ENCODE peak calls at places on chromosomes 5 and 9, in four cellular contexts. One of them, this sample, is unnamed.

GRCh38 chr5:57207007-57207653 is 33.3 kb downstream of the GPBP1 start:
- DNase-seq in CD4-positive, alpha-beta T cell: no peak
- DNase-seq in neural crest cell: no peak
- DNase-seq in glutamatergic neuron: no peak
- DNase-seq in this sample: no peak

GRCh38 chr9:133950206-133950915 is 41.8 kb downstream of the VAV2 start:
- DNase-seq in glutamatergic neuron: peak; percentile 73
- DNase-seq in neural crest cell: peak; percentile 39
- DNase-seq in CD4-positive, alpha-beta T cell: no peak
- DNase-seq in this sample: no peak

GRCh38 chr9:82410891-82411290 is 422.3 kb downstream of the SPATA31D1 start:
- DNase-seq in glutamatergic neuron: no peak
- DNase-seq in CD4-positive, alpha-beta T cell: no peak
- DNase-seq in neural crest cell: no peak
- DNase-seq in this sample: peak; percentile 1

GRCh38 chr5:126003309-126003708 is 419.9 kb upstream of the GRAMD2B start:
- DNase-seq in neural crest cell: no peak
- DNase-seq in glutamatergic neuron: no peak
- DNase-seq in CD4-positive, alpha-beta T cell: no peak
- DNase-seq in this sample: peak; percentile 80

GRCh38 chr9:76904661-76905457 is 1.1 kb downstream of the PRUNE2 start:
- DNase-seq in neural crest cell: no peak
- DNase-seq in glutamatergic neuron: no peak
- DNase-seq in CD4-positive, alpha-beta T cell: no peak
- DNase-seq in this sample: no peak

GRCh38 chr9:121650220-121651013 is 1.0 kb upstream of the DAB2IP start:
- DNase-seq in CD4-positive, alpha-beta T cell: no peak
- DNase-seq in glutamatergic neuron: peak; percentile 76
- DNase-seq in neural crest cell: peak; percentile 81
- DNase-seq in this sample: peak; percentile 48

GRCh38 chr5:16480821-16481538 is 15.4 kb upstream of the ZNF622 start:
- DNase-seq in glutamatergic neuron: no peak
- DNase-seq in CD4-positive, alpha-beta T cell: no peak
- DNase-seq in neural crest cell: no peak
- DNase-seq in this sample: no peak

GRCh38 chr5:111071413-111071812 is at the start of gene TSLP:
- DNase-seq in glutamatergic neuron: no peak
- DNase-seq in CD4-positive, alpha-beta T cell: no peak
- DNase-seq in neural crest cell: no peak
- DNase-seq in this sample: no peak

GRCh38 chr9:114611516-114612271 is 603 bp downstream of the TMEM268 start:
- DNase-seq in neural crest cell: peak; percentile 41
- DNase-seq in CD4-positive, alpha-beta T cell: peak; percentile 60
- DNase-seq in glutamatergic neuron: peak; percentile 53
- DNase-seq in this sample: peak; percentile 61

GRCh38 chr5:142735323-142736246 is 34.6 kb upstream of the ARHGAP26 start:
- DNase-seq in CD4-positive, alpha-beta T cell: no peak
- DNase-seq in glutamatergic neuron: no peak
- DNase-seq in neural crest cell: no peak
- DNase-seq in this sample: no peak

GRCh38 chr5:40046792-40047191 is 622.0 kb upstream of the DAB2 start:
- DNase-seq in neural crest cell: no peak
- DNase-seq in glutamatergic neuron: no peak
- DNase-seq in CD4-positive, alpha-beta T cell: no peak
- DNase-seq in this sample: peak; percentile 44

GRCh38 chr5:12825163-12825562 is 920.9 kb upstream of the CTNND2 start:
- DNase-seq in CD4-positive, alpha-beta T cell: no peak
- DNase-seq in neural crest cell: no peak
- DNase-seq in glutamatergic neuron: no peak
- DNase-seq in this sample: no peak

GRCh38 chr9:71490810-71491209 is 277.5 kb downstream of the CEMIP2 start:
- DNase-seq in CD4-positive, alpha-beta T cell: no peak
- DNase-seq in neural crest cell: no peak
- DNase-seq in glutamatergic neuron: no peak
- DNase-seq in this sample: peak; percentile 33

GRCh38 chr5:171570244-171570819 is 150.9 kb downstream of the FGF18 start:
- DNase-seq in CD4-positive, alpha-beta T cell: no peak
- DNase-seq in neural crest cell: no peak
- DNase-seq in glutamatergic neuron: no peak
- DNase-seq in this sample: no peak

GRCh38 chr5:142024771-142025304 is 12.0 kb upstream of the GNPDA1 start:
- DNase-seq in neural crest cell: peak; percentile 70
- DNase-seq in glutamatergic neuron: peak; percentile 88
- DNase-seq in CD4-positive, alpha-beta T cell: peak; percentile 86
- DNase-seq in this sample: peak; percentile 91

GRCh38 chr9:86184125-86184524 is 75.3 kb downstream of the C9orf153 start:
- DNase-seq in glutamatergic neuron: no peak
- DNase-seq in CD4-positive, alpha-beta T cell: no peak
- DNase-seq in neural crest cell: no peak
- DNase-seq in this sample: no peak

GRCh38 chr5:114898602-114899001 is 271.1 kb downstream of the TRIM36 start:
- DNase-seq in glutamatergic neuron: no peak
- DNase-seq in neural crest cell: no peak
- DNase-seq in CD4-positive, alpha-beta T cell: no peak
- DNase-seq in this sample: no peak

GRCh38 chr5:144004146-144004545 is 166.3 kb downstream of the YIPF5 start:
- DNase-seq in glutamatergic neuron: no peak
- DNase-seq in neural crest cell: no peak
- DNase-seq in CD4-positive, alpha-beta T cell: no peak
- DNase-seq in this sample: peak; percentile 40

DNA sequence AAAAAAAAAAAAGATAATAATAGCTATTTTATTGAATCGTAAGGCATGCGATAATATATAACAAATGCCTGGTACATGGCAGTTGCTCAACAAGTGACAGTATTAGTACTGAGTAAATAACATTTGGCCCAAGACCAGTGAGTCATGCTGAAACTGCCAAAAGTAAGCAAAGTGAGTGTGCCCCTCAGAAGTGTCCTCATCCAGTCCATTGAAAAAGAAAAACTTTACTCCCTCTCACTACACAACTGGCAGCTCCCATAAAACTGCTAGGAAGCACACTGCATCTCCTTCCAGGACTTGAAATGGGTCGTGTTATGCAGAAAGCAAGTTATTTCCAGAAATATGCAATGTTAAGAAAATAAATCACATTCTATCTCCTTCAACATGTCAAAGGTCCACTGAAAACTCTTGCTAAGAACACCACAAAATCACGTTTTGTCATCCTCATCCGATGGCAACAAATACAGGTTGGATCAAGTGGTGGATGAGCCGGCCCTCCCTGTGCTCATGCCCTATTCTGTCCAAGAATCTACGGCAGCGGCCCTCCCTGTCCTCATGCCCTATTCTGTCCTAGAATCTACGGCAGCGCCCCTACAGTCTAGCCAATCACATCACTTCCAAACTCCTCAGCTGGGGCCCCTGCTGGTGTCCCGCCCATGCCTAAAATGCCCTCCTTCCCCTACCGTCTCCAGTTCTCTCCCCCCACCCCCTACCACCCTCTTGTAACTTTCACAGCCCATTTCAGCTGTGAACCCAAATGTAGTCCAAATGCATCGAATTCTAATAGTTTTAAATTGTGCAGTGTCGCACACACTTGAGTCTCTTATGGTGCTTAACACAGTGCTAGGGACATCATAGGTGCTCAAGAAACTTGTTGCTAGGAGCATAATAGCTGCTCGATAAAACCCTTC is 12.5 kb downstream of the PTCH1 start:
- DNase-seq in CD4-positive, alpha-beta T cell: no peak
- DNase-seq in neural crest cell: no peak
- DNase-seq in glutamatergic neuron: peak; percentile 42
- DNase-seq in this sample: peak; percentile 78
- TF ChIP-seq CTCF in CD4-positive, alpha-beta T cell: no peak
- TF ChIP-seq CTCF in neural crest cell: no peak
- TF ChIP-seq CTCF in glutamatergic neuron: no peak
- TF ChIP-seq CTCF in this sample: no peak

DNA sequence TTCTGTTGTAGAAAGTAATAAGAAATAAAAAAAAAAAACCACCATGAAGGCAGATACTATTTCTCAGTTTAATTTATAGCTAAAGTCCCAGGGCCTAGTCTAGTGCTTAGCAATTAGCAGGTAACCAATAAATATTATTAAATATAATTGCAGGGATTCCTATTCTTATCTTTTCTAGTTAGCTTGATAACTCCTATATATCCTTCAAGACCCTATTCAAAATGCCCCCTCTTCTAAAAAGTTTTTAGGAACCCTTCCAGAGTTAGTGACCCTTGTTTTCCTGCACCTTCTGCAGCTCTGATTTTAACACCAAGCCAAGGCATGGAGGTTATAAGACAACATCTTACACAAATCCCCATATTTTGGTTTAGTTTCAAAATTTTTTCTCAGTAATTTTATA is 24.6 kb upstream of the ALDH1B1 start:
- DNase-seq in neural crest cell: no peak
- DNase-seq in glutamatergic neuron: no peak
- DNase-seq in CD4-positive, alpha-beta T cell: no peak
- DNase-seq in this sample: no peak
- TF ChIP-seq CTCF in neural crest cell: no peak
- TF ChIP-seq CTCF in glutamatergic neuron: no peak
- TF ChIP-seq CTCF in CD4-positive, alpha-beta T cell: no peak
- TF ChIP-seq CTCF in this sample: no peak

GRCh38 chr5:172640822-172641358 is at the start of gene NEURL1B:
- DNase-seq in neural crest cell: peak; percentile 76
- DNase-seq in CD4-positive, alpha-beta T cell: peak; percentile 42
- DNase-seq in glutamatergic neuron: peak; percentile 86
- DNase-seq in this sample: peak; percentile 89
- TF ChIP-seq CTCF in neural crest cell: no peak
- TF ChIP-seq CTCF in CD4-positive, alpha-beta T cell: no peak
- TF ChIP-seq CTCF in glutamatergic neuron: no peak
- TF ChIP-seq CTCF in this sample: no peak

GRCh38 chr5:30405821-30406220 is 787.7 kb upstream of the CDH6 start:
- DNase-seq in neural crest cell: no peak
- DNase-seq in CD4-positive, alpha-beta T cell: no peak
- DNase-seq in glutamatergic neuron: no peak
- DNase-seq in this sample: no peak

GRCh38 chr5:30398427-30398826 is 795.1 kb upstream of the CDH6 start:
- DNase-seq in CD4-positive, alpha-beta T cell: no peak
- DNase-seq in neural crest cell: no peak
- DNase-seq in glutamatergic neuron: no peak
- DNase-seq in this sample: no peak

GRCh38 chr5:30401479-30402058 is 791.9 kb upstream of the CDH6 start:
- DNase-seq in CD4-positive, alpha-beta T cell: no peak
- DNase-seq in glutamatergic neuron: peak; percentile 77
- DNase-seq in neural crest cell: peak; percentile 59
- DNase-seq in this sample: peak; percentile 68
- TF ChIP-seq CTCF in CD4-positive, alpha-beta T cell: no peak
- TF ChIP-seq CTCF in glutamatergic neuron: peak; percentile 49
- TF ChIP-seq CTCF in neural crest cell: peak; percentile 76
- TF ChIP-seq CTCF in this sample: peak; percentile 59

DNA sequence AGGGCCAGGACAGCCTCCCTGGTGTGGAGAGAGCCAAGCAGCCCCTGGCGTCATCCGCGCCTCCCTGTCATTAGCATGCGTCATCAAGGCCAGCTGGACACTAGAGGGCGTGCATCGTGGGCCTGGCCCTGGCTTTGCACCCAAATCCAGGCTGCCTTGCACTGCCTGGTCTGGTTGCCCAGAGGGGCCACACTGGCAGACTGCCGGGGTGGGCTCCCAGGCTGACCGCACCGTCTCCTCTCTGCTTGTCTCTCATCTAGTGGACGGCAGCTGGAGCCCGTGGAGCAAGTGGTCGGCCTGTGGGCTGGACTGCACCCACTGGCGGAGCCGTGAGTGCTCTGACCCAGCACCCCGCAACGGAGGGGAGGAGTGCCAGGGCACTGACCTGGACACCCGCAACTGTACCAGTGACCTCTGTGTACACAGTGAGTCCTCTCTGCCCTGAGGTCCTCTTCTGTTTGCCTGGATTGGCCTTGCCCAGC is 29.0 kb downstream of the HK3 start:
- DNase-seq in glutamatergic neuron: no peak
- DNase-seq in neural crest cell: peak; percentile 68
- DNase-seq in CD4-positive, alpha-beta T cell: no peak
- DNase-seq in this sample: peak; percentile 59
- TF ChIP-seq CTCF in glutamatergic neuron: no peak
- TF ChIP-seq CTCF in neural crest cell: peak; percentile 51
- TF ChIP-seq CTCF in CD4-positive, alpha-beta T cell: no peak
- TF ChIP-seq CTCF in this sample: peak; percentile 24

GRCh38 chr5:168042284-168043080 is 249.0 kb upstream of the WWC1 start:
- DNase-seq in CD4-positive, alpha-beta T cell: no peak
- DNase-seq in neural crest cell: no peak
- DNase-seq in glutamatergic neuron: no peak
- DNase-seq in this sample: no peak

GRCh38 chr5:168048486-168048885 is 243.0 kb upstream of the WWC1 start:
- DNase-seq in CD4-positive, alpha-beta T cell: no peak
- DNase-seq in glutamatergic neuron: no peak
- DNase-seq in neural crest cell: no peak
- DNase-seq in this sample: no peak

GRCh38 chr5:168047669-168048111 is 243.8 kb upstream of the WWC1 start:
- DNase-seq in glutamatergic neuron: peak; percentile 68
- DNase-seq in neural crest cell: no peak
- DNase-seq in CD4-positive, alpha-beta T cell: no peak
- DNase-seq in this sample: no peak

GRCh38 chr5:168046163-168046562 is 245.3 kb upstream of the WWC1 start:
- DNase-seq in CD4-positive, alpha-beta T cell: no peak
- DNase-seq in neural crest cell: no peak
- DNase-seq in glutamatergic neuron: no peak
- DNase-seq in this sample: no peak

DNA sequence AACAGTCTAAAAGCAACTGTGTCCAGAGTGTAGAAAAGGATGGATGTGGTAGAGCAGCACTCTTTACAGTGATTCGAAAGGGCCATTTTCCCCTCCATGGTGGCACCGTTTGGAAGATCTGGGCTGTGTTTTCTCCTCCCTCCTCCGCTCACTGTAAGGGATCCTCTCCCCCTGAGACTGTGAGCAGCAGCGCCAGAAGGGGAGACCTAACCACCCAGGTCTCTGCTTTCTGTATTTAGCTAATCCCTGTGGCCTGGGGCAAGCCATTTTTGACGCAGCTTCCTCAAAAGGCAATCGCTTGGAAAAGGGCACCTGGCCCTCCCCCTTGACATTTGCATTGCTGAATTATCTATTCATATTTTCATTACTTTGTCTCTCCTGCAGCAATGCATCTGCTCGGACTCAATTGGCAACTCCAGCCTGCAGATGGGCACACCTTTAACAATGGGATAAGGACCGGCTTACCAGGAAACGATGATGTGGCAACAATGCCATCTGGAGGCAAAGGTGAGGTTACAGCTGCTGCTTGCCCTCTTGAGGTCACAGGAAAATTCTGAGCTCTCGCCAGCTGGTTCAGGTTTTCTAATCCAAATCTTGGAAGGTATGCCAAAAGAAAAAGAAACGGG is 244.3 kb upstream of the WWC1 start:
- DNase-seq in CD4-positive, alpha-beta T cell: no peak
- DNase-seq in glutamatergic neuron: peak; percentile 60
- DNase-seq in neural crest cell: peak; percentile 29
- DNase-seq in this sample: peak; percentile 89
- TF ChIP-seq CTCF in CD4-positive, alpha-beta T cell: no peak
- TF ChIP-seq CTCF in glutamatergic neuron: no peak
- TF ChIP-seq CTCF in neural crest cell: peak; percentile 65
- TF ChIP-seq CTCF in this sample: peak; percentile 88

DNA sequence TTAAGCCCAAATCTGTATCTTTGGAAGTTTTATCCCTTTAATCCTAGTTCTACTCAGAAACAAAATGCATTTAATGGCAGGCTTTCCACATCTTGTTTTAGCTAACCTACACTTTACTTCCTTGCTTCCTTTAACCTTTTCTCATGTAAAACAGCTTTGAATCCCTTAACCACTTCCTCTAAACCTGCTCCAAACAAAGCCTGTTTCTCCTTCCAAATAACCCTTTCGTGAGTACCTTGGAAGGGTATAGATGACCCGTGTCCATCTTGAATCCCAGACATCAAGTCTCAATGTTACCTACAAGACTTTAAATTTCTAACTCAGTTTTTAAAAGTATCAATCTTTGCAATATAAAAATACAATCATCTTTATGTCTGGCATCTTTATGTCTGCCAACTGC is 78.4 kb downstream of the DROSHA start:
- DNase-seq in CD4-positive, alpha-beta T cell: no peak
- DNase-seq in neural crest cell: no peak
- DNase-seq in glutamatergic neuron: no peak
- DNase-seq in this sample: no peak
- TF ChIP-seq CTCF in CD4-positive, alpha-beta T cell: no peak
- TF ChIP-seq CTCF in neural crest cell: no peak
- TF ChIP-seq CTCF in glutamatergic neuron: no peak
- TF ChIP-seq CTCF in this sample: no peak